ENCODE peak calls at places on chromosomes 3 and 15, in five cellular contexts. L is dorsolateral prefrontal cortex, B is tibial nerve, G is AG04449, N is esophagus squamous epithelium. Y is an unnamed sample.

GRCh38 chr3:171676600-171677175 is 133.6 kb downstream of the PLD1 start:
- DNase-seq in L (no peak), B (no peak), G (no peak), N (no peak), Y (no peak)

GRCh38 chr15:96585634-96586386 is 255.3 kb downstream of the NR2F2 start:
- DNase-seq in L (no peak), B (no peak), G (no peak), N (no peak), Y (no peak)

GRCh38 chr15:80087104-80087503 is 27.6 kb downstream of the ZFAND6 start:
- DNase-seq in L (no peak), B (no peak), G (no peak), N (no peak), Y (no peak)

GRCh38 chr15:96421211-96421610 is 90.7 kb downstream of the NR2F2 start:
- DNase-seq in L (no peak), B (no peak), G (no peak), N (no peak), Y (no peak)

GRCh38 chr15:67240235-67241131 is 14.0 kb downstream of the AAGAB start:
- DNase-seq in L (no peak), B (no peak), G (no peak), N (no peak), Y (peak)

GRCh38 chr3:189342811-189343210 is 171.0 kb downstream of the TPRG1 start:
- DNase-seq in L (no peak), B (no peak), G (no peak), N (no peak), Y (no peak)

GRCh38 chr3:113231827-113232253 is 20.5 kb downstream of the BOC start:
- DNase-seq in L (no peak), B (no peak), G (peak), N (no peak), Y (no peak)

GRCh38 chr3:119571230-119571629 is 8.1 kb upstream of the ADPRH start:
- DNase-seq in L (no peak), B (no peak), G (no peak), N (no peak), Y (no peak)

GRCh38 chr3:136353461-136353860 is 103.3 kb downstream of the PCCB start:
- DNase-seq in L (no peak), B (no peak), G (no peak), N (no peak), Y (peak)

GRCh38 chr3:161271646-161272045 is 50.5 kb downstream of the NMD3 start:
- DNase-seq in L (no peak), B (no peak), G (no peak), N (no peak), Y (no peak)

GRCh38 chr3:160052385-160053047 is 63.9 kb downstream of the IL12A start:
- DNase-seq in L (no peak), B (no peak), G (no peak), N (no peak), Y (no peak)

GRCh38 chr3:186789554-186790260 is 6.3 kb downstream of the EIF4A2 start:
- DNase-seq in L (no peak), B (no peak), G (no peak), N (no peak), Y (no peak)

GRCh38 chr3:122916580-122916979 is 111.0 kb downstream of the SEMA5B start:
- DNase-seq in L (no peak), B (no peak), G (no peak), N (no peak), Y (peak)

GRCh38 chr15:40959331-40960141 is 6.3 kb downstream of the CHAC1 start:
- DNase-seq in L (no peak), B (no peak), G (no peak), N (no peak), Y (no peak)

GRCh38 chr3:194574639-194575483 is 58.4 kb downstream of the TMEM44 start:
- DNase-seq in L (no peak), B (no peak), G (no peak), N (no peak), Y (no peak)

GRCh38 chr3:57087361-57088092 is 27.1 kb downstream of the SPATA12 start:
- DNase-seq in L (no peak), B (no peak), G (no peak), N (no peak), Y (no peak)

GRCh38 chr3:51319271-51319670 is 65.8 kb upstream of the MANF start:
- DNase-seq in L (no peak), B (no peak), G (no peak), N (no peak), Y (no peak)

GRCh38 chr15:51714911-51715310 is 22.5 kb downstream of the LYSMD2 start:
- DNase-seq in L (no peak), B (no peak), G (no peak), N (no peak), Y (no peak)

GRCh38 chr3:165254812-165255211 is 58.6 kb upstream of the SLITRK3 start:
- DNase-seq in L (no peak), B (no peak), G (no peak), N (no peak), Y (no peak)

GRCh38 chr3:40939113-40940070 is 259.9 kb upstream of the CTNNB1 start:
- DNase-seq in L (no peak), B (peak), G (no peak), N (no peak), Y (no peak)

GRCh38 chr3:122668930-122669730 is 11.5 kb upstream of the PARP14 start:
- DNase-seq in L (no peak), B (no peak), G (peak), N (no peak), Y (peak)

GRCh38 chr3:159559771-159560170 is 428.9 kb upstream of the IL12A start:
- DNase-seq in L (no peak), B (no peak), G (no peak), N (no peak), Y (no peak)

GRCh38 chr3:38707730-38708129 is 58.2 kb upstream of the SCN5A start:
- DNase-seq in L (no peak), B (no peak), G (no peak), N (no peak), Y (no peak)

GRCh38 chr15:77486542-77487478 is 66.1 kb downstream of the HMG20A start:
- DNase-seq in L (no peak), B (no peak), G (no peak), N (no peak), Y (no peak)

GRCh38 chr3:11699083-11699427 is 55.3 kb upstream of the VGLL4 start:
- DNase-seq in L (no peak), B (no peak), G (no peak), N (no peak), Y (no peak)

GRCh38 chr3:46896386-46896785 is 18.9 kb downstream of the PTH1R start:
- DNase-seq in L (no peak), B (no peak), G (no peak), N (no peak), Y (no peak)

GRCh38 chr15:57376695-57377477 is 581 bp downstream of the CGNL1 start:
- DNase-seq in L (no peak), B (peak), G (no peak), N (no peak), Y (no peak)

GRCh38 chr15:57215371-57215770 is 160.9 kb upstream of the CGNL1 start:
- DNase-seq in L (no peak), B (no peak), G (no peak), N (no peak), Y (no peak)

GRCh38 chr15:78420220-78420619 is 17.8 kb upstream of the IREB2 start:
- DNase-seq in L (no peak), B (no peak), G (no peak), N (no peak), Y (no peak)

GRCh38 chr3:128239304-128239703 is 86.0 kb downstream of the EEFSEC start:
- DNase-seq in L (no peak), B (no peak), G (no peak), N (no peak), Y (no peak)

GRCh38 chr15:96264801-96265515 is 65.5 kb upstream of the NR2F2 start:
- DNase-seq in L (no peak), B (no peak), G (no peak), N (no peak), Y (no peak)

GRCh38 chr15:57861805-57862586 is 155.5 kb downstream of the POLR2M start:
- DNase-seq in L (no peak), B (no peak), G (peak), N (no peak), Y (no peak)

GRCh38 chr15:76451540-76451939 is 115.0 kb downstream of the ISL2 start:
- DNase-seq in L (no peak), B (no peak), G (no peak), N (no peak), Y (no peak)

GRCh38 chr3:140391041-140391440 is 286.8 kb upstream of the TRIM42 start:
- DNase-seq in L (no peak), B (no peak), G (no peak), N (no peak), Y (no peak)

GRCh38 chr3:186151077-186151971 is 42.4 kb upstream of the ETV5 start:
- DNase-seq in L (no peak), B (no peak), G (no peak), N (no peak), Y (no peak)

GRCh38 chr3:157574580-157574979 is 71.4 kb upstream of the VEPH1 start:
- DNase-seq in L (no peak), B (no peak), G (no peak), N (no peak), Y (no peak)

GRCh38 chr15:99230867-99231266 is 18.5 kb downstream of the TTC23 start:
- DNase-seq in L (no peak), B (no peak), G (no peak), N (no peak), Y (no peak)

GRCh38 chr15:99224372-99224771 is 25.0 kb downstream of the TTC23 start:
- DNase-seq in L (no peak), B (no peak), G (no peak), N (no peak), Y (no peak)

GRCh38 chr15:99228120-99228770 is 21.1 kb downstream of the TTC23 start:
- DNase-seq in L (no peak), B (no peak), G (no peak), N (no peak), Y (no peak)

GRCh38 chr15:99224815-99225214 is 24.6 kb downstream of the TTC23 start:
- DNase-seq in L (no peak), B (no peak), G (no peak), N (no peak), Y (no peak)

GRCh38 chr15:99226802-99227201 is 22.6 kb downstream of the TTC23 start:
- DNase-seq in L (no peak), B (no peak), G (no peak), N (no peak), Y (no peak)
- TF ChIP-seq CTCF in L (no peak), B (no peak), G (no peak), N (no peak), Y (no peak)

DNA sequence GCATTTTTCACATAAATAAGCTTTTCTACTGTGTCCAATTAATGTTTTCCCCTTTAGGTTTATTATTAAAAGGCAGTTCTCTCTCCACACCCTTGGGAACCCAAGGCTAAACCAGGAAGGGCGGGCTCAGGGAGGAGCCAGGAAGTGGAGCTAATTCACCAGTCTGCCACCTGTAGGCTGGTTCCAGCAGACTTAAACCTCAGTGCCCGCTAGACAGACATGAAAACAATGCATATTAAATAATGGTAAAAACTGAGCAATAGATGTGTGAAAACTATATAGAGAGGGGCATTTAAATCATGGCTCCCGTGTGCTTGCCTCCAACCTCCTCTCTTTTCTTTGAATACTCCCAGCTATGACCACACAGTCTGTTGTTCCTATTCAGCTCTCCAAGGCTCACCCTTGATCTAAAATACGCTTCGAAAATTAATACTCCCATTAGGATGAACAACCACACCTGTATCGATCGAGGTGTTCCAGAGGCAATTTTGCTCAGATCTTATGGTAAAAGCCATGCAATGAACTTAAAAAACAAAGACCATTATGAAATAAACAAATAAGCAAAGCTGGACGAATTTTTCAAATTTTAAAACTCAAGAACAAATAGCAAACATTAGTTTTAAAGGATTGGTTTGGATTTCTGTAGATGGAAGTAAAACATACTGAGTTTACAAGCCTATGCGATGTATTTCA is 253.3 kb downstream of the TJP1 start:
- DNase-seq in L (no peak), B (no peak), G (no peak), N (no peak), Y (no peak)
- TF ChIP-seq CTCF in L (no peak), B (no peak), G (peak), N (no peak), Y (no peak)

DNA sequence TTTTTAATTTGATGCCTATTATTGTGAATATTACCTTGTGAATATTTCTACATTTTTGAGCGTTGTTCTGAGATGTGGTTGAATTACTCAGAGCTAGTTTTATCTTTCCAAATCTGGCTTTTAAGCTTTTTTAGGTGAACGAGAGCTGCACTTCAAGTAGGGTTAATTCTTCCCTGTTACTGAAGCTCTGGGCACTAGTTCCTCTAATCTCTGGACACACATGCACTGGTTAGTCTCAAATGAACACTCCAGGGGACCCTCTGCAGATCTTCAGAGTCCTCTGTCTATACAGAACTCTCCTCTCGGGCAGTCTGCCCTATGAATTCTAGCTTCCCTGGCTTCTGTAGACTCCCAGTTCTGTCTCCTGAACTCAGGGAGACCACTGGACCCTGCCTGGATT is 237.5 kb upstream of the TBC1D5 start:
- DNase-seq in L (no peak), B (no peak), G (no peak), N (no peak), Y (no peak)
- TF ChIP-seq CTCF in L (no peak), B (no peak), G (no peak), N (no peak), Y (no peak)

DNA sequence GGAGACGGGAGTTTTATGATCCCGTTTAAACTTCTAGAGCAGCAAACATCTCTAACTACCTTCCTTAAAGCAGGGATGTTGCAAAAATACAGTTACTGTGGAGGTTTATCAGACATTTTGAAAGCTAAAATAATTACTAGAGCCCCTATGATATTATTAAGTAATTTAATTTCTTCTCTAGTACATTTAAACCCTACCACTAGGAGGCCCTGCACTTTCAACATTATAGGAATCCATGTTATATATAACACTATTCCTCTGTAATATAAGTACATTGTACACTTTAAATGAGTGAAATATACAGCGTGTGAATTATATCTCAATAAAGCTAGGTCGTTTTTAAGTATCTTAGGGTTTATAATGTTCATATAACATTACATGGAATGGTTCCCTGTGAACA is 11.5 kb downstream of the SETMAR start:
- DNase-seq in L (no peak), B (no peak), G (no peak), N (no peak), Y (no peak)
- TF ChIP-seq CTCF in L (no peak), B (no peak), G (no peak), N (no peak), Y (no peak)

DNA sequence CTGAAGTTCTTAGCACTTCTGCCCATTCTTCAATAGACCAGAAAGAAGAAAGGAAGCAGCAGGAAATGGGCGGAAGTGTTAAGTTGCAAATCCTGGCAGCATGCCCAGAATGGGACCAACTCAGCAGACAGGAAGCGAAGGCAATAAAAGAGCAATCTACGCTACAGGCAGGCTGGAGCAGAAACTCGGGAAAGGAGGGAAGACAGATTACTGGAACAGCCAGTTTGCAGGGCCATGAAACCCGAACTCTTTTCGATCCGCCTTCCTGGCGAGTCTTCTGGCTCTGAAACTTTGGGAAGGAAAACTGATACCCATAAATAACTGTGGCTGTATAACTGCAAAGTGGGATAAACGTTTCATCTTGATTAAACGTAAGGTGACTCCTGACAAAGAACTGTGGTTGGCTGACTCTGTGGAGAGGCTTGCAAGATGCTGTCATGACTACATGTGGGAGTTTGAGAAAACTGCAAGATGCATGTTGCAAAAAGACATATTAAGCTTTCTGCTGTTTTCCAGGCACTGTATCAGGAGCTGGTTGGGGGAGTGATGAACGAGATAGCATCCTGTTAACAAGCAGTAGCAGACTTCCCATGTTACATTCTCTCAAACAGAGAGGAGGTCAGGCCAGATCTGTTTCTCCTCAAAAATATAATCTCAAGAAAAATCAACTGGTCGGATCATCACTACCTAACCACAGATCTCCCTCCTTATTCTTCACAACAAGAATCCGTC is 67.8 kb downstream of the FMN1 start:
- DNase-seq in L (peak), B (peak), G (peak), N (no peak), Y (no peak)
- TF ChIP-seq CTCF in L (no peak), B (no peak), G (no peak), N (no peak), Y (no peak)

DNA sequence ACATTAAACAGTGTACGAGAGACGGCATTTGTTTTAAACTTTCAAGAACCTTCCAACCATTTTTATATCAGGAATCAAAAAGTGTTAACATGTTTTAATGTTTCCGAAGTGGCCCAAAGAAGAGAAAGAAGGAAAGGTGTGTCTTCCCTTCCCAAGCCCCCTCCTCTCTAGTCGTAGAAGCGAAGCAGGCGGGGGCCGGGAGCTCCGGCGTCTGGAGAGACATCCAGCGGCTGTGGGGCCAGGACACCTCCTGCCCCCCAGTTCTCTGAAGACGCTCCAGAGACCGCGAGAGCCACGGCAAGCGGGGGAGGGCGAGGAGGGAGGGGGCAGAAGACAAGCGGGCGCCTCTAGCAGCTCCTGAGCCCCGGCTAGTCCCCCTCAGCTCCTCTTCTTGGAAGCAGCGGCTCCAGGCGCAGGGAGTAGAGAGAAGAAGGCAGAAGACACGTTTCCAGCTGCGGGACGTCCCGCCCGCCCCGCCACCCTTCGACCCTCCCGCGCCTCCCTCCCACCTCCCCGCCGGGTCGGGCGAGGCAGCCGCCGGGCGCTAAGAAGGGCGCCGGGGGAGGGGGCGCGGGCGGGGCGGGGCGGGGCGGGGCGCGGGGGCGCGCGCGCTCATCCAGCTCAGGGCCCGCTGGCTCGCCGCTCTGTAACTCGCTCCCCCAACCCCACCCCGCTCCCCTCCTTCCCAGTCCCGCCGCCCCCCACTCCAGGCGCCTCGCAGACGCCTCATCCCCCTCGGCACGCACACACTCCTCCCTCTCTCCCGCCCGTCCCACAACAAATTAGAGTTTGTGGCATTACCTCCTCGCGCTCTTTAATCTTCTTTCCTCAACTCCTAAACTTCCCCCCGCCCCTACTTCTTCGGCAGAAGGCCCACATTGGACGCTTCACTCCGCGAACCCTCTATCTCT is at the start of gene ZBTB20:
- DNase-seq in L (peak), B (peak), G (no peak), N (no peak), Y (peak)
- TF ChIP-seq CTCF in L (no peak), B (no peak), G (no peak), N (no peak), Y (no peak)

DNA sequence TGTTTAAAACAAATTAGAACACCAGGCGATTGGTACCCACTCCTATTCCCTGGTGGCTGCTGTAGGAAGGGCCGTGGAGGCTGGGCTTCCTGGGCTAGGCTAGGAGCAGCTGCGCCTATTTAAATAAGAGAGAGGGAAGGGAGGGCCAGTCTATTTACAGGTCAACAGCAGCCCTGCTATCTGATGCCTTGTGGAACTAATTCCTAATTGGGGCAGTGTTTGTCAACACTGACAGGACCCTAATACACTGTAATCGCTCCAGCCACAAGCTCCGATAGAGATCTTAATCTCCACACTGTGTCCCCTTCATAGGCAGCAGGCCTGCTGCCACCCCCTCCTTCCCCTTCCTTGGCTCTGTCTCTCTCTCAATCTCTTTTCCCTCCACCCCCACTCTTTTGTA is 116.9 kb upstream of the SOX14 start:
- DNase-seq in L (no peak), B (no peak), G (no peak), N (no peak), Y (no peak)
- TF ChIP-seq CTCF in L (no peak), B (no peak), G (no peak), N (no peak), Y (no peak)

Y was measured in GM10248.